ENCODE peak calls at places on chromosomes 11 and 22, in five cellular contexts. A is NCI-H1417 treated with DMSO at 0.1 percent for 48 hours, W is HCEC 1CT, G is iPS-NIHi11, I is progenitor cell of endocrine pancreas. C is an unnamed sample.

GRCh38 chr11:112761911-112762685 is 199.1 kb upstream of the NCAM1 start:
- DNase-seq in W (no peak), G (no peak), A (no peak), I (no peak), C (no peak)

GRCh38 chr11:26992031-26992541 is 1.8 kb upstream of the FIBIN start:
- DNase-seq in I (no peak), A (no peak), G (no peak), W (peak), C (no peak)

GRCh38 chr11:34601609-34602008 is 19.3 kb upstream of the EHF start:
- DNase-seq in I (no peak), A (no peak), G (no peak), W (no peak), C (no peak)

GRCh38 chr22:45861259-45861658 is 115.7 kb downstream of the WNT7B start:
- DNase-seq in G (no peak), I (no peak), W (no peak), A (no peak), C (no peak)

GRCh38 chr11:77176996-77177395 is 49.0 kb downstream of the MYO7A start:
- DNase-seq in G (no peak), I (no peak), W (no peak), A (no peak), C (no peak)

GRCh38 chr22:45216133-45217003 is 24.3 kb downstream of the KIAA0930 start:
- DNase-seq in A (no peak), G (peak), I (no peak), W (peak), C (no peak)

GRCh38 chr11:125943661-125944349 is 2.0 kb upstream of the VSIG10L2 start:
- DNase-seq in I (no peak), W (no peak), G (no peak), A (no peak), C (no peak)

GRCh38 chr11:34679681-34680080 is 58.8 kb downstream of the EHF start:
- DNase-seq in G (no peak), W (no peak), A (no peak), I (no peak), C (no peak)

GRCh38 chr11:2927851-2928604 is 1.2 kb downstream of the PHLDA2 start:
- DNase-seq in A (no peak), G (peak), I (no peak), W (no peak), C (no peak)

GRCh38 chr22:41534219-41534618 is 10.1 kb downstream of the POLR3H start:
- DNase-seq in I (no peak), A (no peak), G (no peak), W (no peak), C (no peak)

GRCh38 chr22:37310075-37310606 is 27.8 kb downstream of the CYTH4 start:
- DNase-seq in G (no peak), W (no peak), A (no peak), I (no peak), C (no peak)

GRCh38 chr22:23673826-23674690 is 16.8 kb upstream of the RGL4 start:
- DNase-seq in W (no peak), I (no peak), G (peak), A (no peak), C (no peak)

GRCh38 chr11:64070301-64070656 is 34.5 kb downstream of the FLRT1 start:
- DNase-seq in G (no peak), I (no peak), A (no peak), W (no peak), C (no peak)

GRCh38 chr11:79090191-79090590 is 350.6 kb downstream of the TENM4 start:
- DNase-seq in W (no peak), A (no peak), I (no peak), G (no peak), C (no peak)

GRCh38 chr22:46267431-46268279 is at the start of gene TTC38:
- DNase-seq in G (peak), W (peak), A (no peak), I (peak), C (peak)

GRCh38 chr11:15534266-15534665 is 419.5 kb downstream of the INSC start:
- DNase-seq in G (no peak), W (no peak), I (no peak), A (no peak), C (no peak)

GRCh38 chr11:5705688-5706087 is 16.1 kb downstream of the TRIM22 start:
- DNase-seq in A (no peak), G (no peak), I (no peak), W (peak), C (no peak)

GRCh38 chr11:128036556-128037093 is 550.7 kb downstream of the ETS1 start:
- DNase-seq in G (no peak), A (no peak), I (no peak), W (no peak), C (no peak)

GRCh38 chr11:65204646-65205601 is 23.2 kb downstream of the CAPN1 start:
- DNase-seq in W (peak), G (peak), A (no peak), I (peak), C (peak)

GRCh38 chr22:44102121-44102520 is 78.0 kb downstream of the PARVB start:
- DNase-seq in I (no peak), G (no peak), W (no peak), A (no peak), C (no peak)

GRCh38 chr22:41816241-41816640 is 15.8 kb downstream of the CCDC134 start:
- DNase-seq in I (no peak), G (no peak), W (no peak), A (no peak), C (no peak)

GRCh38 chr22:31947296-31947695 is 3.0 kb downstream of the YWHAH start:
- DNase-seq in I (no peak), A (no peak), G (no peak), W (peak), C (no peak)

GRCh38 chr22:44305455-44305854 is 7.3 kb downstream of the SHISAL1 start:
- DNase-seq in W (no peak), I (no peak), G (no peak), A (no peak), C (no peak)

GRCh38 chr22:45202333-45203149 is 38.2 kb downstream of the KIAA0930 start:
- DNase-seq in G (no peak), I (no peak), W (no peak), A (no peak), C (no peak)

GRCh38 chr22:24099661-24100060 is 81.6 kb upstream of the SUSD2 start:
- DNase-seq in G (no peak), A (no peak), I (no peak), W (no peak), C (no peak)

GRCh38 chr11:128519353-128519752 is 68.0 kb downstream of the ETS1 start:
- DNase-seq in I (no peak), G (no peak), A (no peak), W (no peak), C (no peak)

GRCh38 chr22:20433686-20434241 is 3.9 kb downstream of the SCARF2 start:
- DNase-seq in G (no peak), I (no peak), A (no peak), W (no peak), C (no peak)

GRCh38 chr11:122796128-122796717 is 42.1 kb upstream of the CRTAM start:
- DNase-seq in I (no peak), W (peak), G (peak), A (no peak), C (peak)

GRCh38 chr11:17352925-17353227 is 1.3 kb downstream of the NCR3LG1 start:
- DNase-seq in W (peak), I (peak), G (peak), A (no peak), C (no peak)

GRCh38 chr11:121706884-121707283 is 254.1 kb upstream of the SORL1-AS1 start:
- DNase-seq in W (no peak), I (no peak), G (no peak), A (no peak), C (no peak)

GRCh38 chr11:46649180-46649738 is 31.9 kb downstream of the ATG13 start:
- DNase-seq in I (no peak), A (no peak), W (peak), G (no peak), C (no peak)

GRCh38 chr11:128399186-128399585 is 188.2 kb downstream of the ETS1 start:
- DNase-seq in I (no peak), W (peak), G (no peak), A (no peak), C (no peak)

GRCh38 chr11:61037694-61038093 is 64.6 kb upstream of the CD5 start:
- DNase-seq in G (no peak), A (no peak), I (no peak), W (peak), C (no peak)

GRCh38 chr11:114098927-114099326 is 39.4 kb downstream of the ZBTB16 start:
- DNase-seq in G (no peak), A (peak), I (no peak), W (no peak), C (no peak)

GRCh38 chr11:124402326-124402922 is 3.6 kb upstream of the OR8B3 start:
- DNase-seq in G (peak), A (no peak), I (peak), W (peak), C (peak)

GRCh38 chr22:50078246-50078645 is 7.0 kb downstream of the MLC1 start:
- DNase-seq in A (no peak), W (no peak), G (no peak), I (no peak), C (no peak)

GRCh38 chr11:121452609-121453150 is at the start of gene SORL1-AS1:
- DNase-seq in W (no peak), G (no peak), A (peak), I (no peak), C (no peak)